ENCODE peak calls at places on chromosome 14, in four cellular contexts. L, D, C and O are unnamed samples.

GRCh38 chr14:81436296-81437138 is 36.4 kb upstream of the STON2 start:
- DNase-seq in L (peak; percentile 56), D (peak; percentile 42), C (peak; percentile 64), O (peak; percentile 42)

GRCh38 chr14:90578283-90578985 is 181.6 kb downstream of the CALM1 start:
- DNase-seq in D (no peak), C (no peak), L (no peak), O (no peak)

GRCh38 chr14:21241218-21241819 is 27.9 kb downstream of the HNRNPC start:
- DNase-seq in D (peak; percentile 58), L (peak; percentile 37), C (no peak), O (peak; percentile 58)

GRCh38 chr14:75273272-75274044 is 5.2 kb upstream of the FOS start:
- DNase-seq in L (no peak), C (no peak), D (peak; percentile 83), O (peak; percentile 91)

GRCh38 chr14:98393527-98393926 is 878.5 kb downstream of the BCL11B start:
- DNase-seq in L (no peak), C (no peak), D (no peak), O (no peak)

GRCh38 chr14:51004352-51004800 is 60.1 kb upstream of the PYGL start:
- DNase-seq in C (peak; percentile 56), L (no peak), D (no peak), O (peak; percentile 64)

GRCh38 chr14:34331728-34332623 is 130.1 kb downstream of the SPTSSA start:
- DNase-seq in C (peak; percentile 74), D (peak; percentile 67), L (peak; percentile 51), O (peak; percentile 20)

GRCh38 chr14:41607966-41608663 is 1.4 kb downstream of the LRFN5 start:
- DNase-seq in D (peak; percentile 10), L (no peak), C (no peak), O (no peak)

GRCh38 chr14:72577521-72577920 is 316.4 kb downstream of the DPF3 start:
- DNase-seq in L (no peak), C (no peak), D (no peak), O (no peak)

GRCh38 chr14:101101456-101102056 is 198.0 kb upstream of the RTL1 start:
- DNase-seq in D (peak; percentile 13), L (no peak), C (peak; percentile 25), O (no peak)

GRCh38 chr14:74501135-74501614 is 7.6 kb downstream of the ISCA2 start:
- DNase-seq in C (peak; percentile 74), D (peak; percentile 72), L (peak; percentile 62), O (peak; percentile 71)

GRCh38 chr14:33685698-33686097 is 265.2 kb downstream of the EGLN3 start:
- DNase-seq in L (no peak), C (no peak), D (no peak), O (no peak)

GRCh38 chr14:71933026-71933587 is 878 bp downstream of the RGS6 start:
- DNase-seq in D (peak; percentile 10), L (no peak), C (no peak), O (no peak)

GRCh38 chr14:100105357-100106169 is 40.3 kb downstream of the EVL start:
- DNase-seq in D (no peak), L (no peak), C (no peak), O (no peak)

GRCh38 chr14:93676416-93676958 is 111.8 kb downstream of the PRIMA1 start:
- DNase-seq in L (no peak), C (no peak), D (no peak), O (no peak)

GRCh38 chr14:80850197-80850814 is 91.2 kb downstream of the CEP128 start:
- DNase-seq in D (peak; percentile 74), L (peak; percentile 63), C (no peak), O (peak; percentile 53)

GRCh38 chr14:50812856-50813543 is 18.0 kb downstream of the NIN start:
- DNase-seq in L (no peak), D (no peak), C (no peak), O (no peak)

GRCh38 chr14:55302367-55302766 is 31.1 kb downstream of the FBXO34 start:
- DNase-seq in L (no peak), D (no peak), C (no peak), O (no peak)

GRCh38 chr14:98608071-98609060 is 663.6 kb downstream of the BCL11B start:
- DNase-seq in D (no peak), C (no peak), L (no peak), O (no peak)

GRCh38 chr14:38134631-38135030 is 73.1 kb upstream of the SSTR1 start:
- DNase-seq in D (no peak), C (no peak), L (no peak), O (no peak)

GRCh38 chr14:37114039-37114438 is 58.4 kb downstream of the SLC25A21 start:
- DNase-seq in C (no peak), D (peak; percentile 62), L (no peak), O (peak; percentile 9)

GRCh38 chr14:59086241-59086899 is 102.1 kb upstream of the DAAM1 start:
- DNase-seq in D (peak; percentile 20), L (no peak), C (no peak), O (peak; percentile 61)

GRCh38 chr14:64800000-64800399 is 79.7 kb downstream of the SPTB start:
- DNase-seq in L (peak; percentile 38), C (peak; percentile 57), D (peak; percentile 63), O (peak; percentile 54)

GRCh38 chr14:54564071-54564798 is 2.7 kb upstream of the SAMD4A start:
- DNase-seq in C (no peak), D (peak; percentile 72), L (peak; percentile 73), O (peak; percentile 47)

GRCh38 chr14:25756880-25757279 is 706.9 kb upstream of the STXBP6 start:
- DNase-seq in D (no peak), C (no peak), L (no peak), O (no peak)

GRCh38 chr14:64421166-64421565 is 33.0 kb downstream of the MTHFD1 start:
- DNase-seq in D (peak; percentile 81), L (no peak), C (no peak), O (peak; percentile 23)

GRCh38 chr14:33509927-33510535 is 440.8 kb downstream of the EGLN3 start:
- DNase-seq in D (peak; percentile 86), L (peak; percentile 40), C (no peak), O (peak; percentile 57)

GRCh38 chr14:50607181-50607580 is 47.2 kb downstream of the ATL1 start:
- DNase-seq in L (no peak), C (no peak), D (no peak), O (peak; percentile 89)

GRCh38 chr14:61296707-61297502 is 15.8 kb upstream of the TMEM30B start:
- DNase-seq in D (peak; percentile 79), L (peak; percentile 77), C (no peak), O (peak; percentile 34)

GRCh38 chr14:23524954-23525353 is 26.6 kb downstream of the ZFHX2 start:
- DNase-seq in L (no peak), C (no peak), D (no peak), O (no peak)

GRCh38 chr14:81784084-81784483 is 250.4 kb upstream of the SEL1L start:
- DNase-seq in C (no peak), D (no peak), L (no peak), O (peak; percentile 0)

GRCh38 chr14:53458368-53458814 is 305.3 kb upstream of the DDHD1 start:
- DNase-seq in D (peak; percentile 74), L (peak; percentile 53), C (no peak), O (peak; percentile 70)

GRCh38 chr14:103549361-103550311 is 12.8 kb downstream of the BAG5 start:
- DNase-seq in L (no peak), D (no peak), C (no peak), O (no peak)

GRCh38 chr14:74804219-74804825 is 41.2 kb downstream of the YLPM1 start:
- DNase-seq in L (peak; percentile 76), C (no peak), D (peak; percentile 81), O (peak; percentile 74)

GRCh38 chr14:95409472-95410307 is 90.0 kb upstream of the CLMN start:
- DNase-seq in L (no peak), D (no peak), C (no peak), O (no peak)
- TF ChIP-seq CTCF in L (no peak), D (no peak), C (no peak), O (no peak)

DNA sequence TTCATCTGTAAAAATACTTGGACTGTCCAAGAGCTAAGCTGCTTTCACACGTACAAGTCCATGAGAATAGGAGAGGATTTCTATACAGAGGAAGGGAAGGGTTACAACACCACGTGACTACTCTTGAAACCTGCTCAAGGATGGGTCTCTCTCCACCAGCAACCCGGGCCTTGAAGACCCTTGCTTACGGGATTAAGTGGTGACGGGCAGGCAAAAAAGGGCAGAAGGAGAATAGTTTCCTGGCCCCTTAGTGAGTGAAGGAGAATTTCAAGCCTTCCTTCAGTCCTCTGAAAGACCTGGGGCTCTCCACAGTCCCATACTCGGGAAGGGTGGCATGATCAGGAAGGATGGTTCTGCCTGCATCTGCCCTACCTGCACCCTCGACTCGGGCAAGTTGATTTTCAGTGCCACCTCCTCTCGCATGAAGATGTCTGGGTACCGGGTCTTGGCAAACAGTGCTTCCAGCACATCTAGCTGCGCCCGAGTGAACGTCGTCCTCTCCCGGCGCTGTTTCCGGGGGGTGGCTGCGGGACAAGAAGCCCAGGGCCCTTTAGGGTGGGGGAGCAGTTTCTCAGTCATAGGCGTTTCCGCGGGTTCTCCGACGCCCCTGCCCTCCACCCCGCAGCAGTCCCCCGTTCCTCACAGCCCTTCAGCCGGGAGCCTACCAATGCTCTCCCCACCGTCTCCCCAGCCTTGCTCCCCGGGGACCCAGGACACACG is 6.3 kb downstream of the OTX2 start:
- DNase-seq in L (no peak), D (no peak), C (no peak), O (no peak)
- H3K4me3 ChIP-seq in L (no peak overlapping the region), D (no peak overlapping the region), C (no peak overlapping the region), O (no peak overlapping the region)

GRCh38 chr14:89537911-89538310 is 120.9 kb upstream of the FOXN3 start:
- DNase-seq in L (no peak), D (no peak), C (no peak), O (no peak)
- TF ChIP-seq CTCF in L (no peak), D (no peak), C (no peak), O (no peak)

DNA sequence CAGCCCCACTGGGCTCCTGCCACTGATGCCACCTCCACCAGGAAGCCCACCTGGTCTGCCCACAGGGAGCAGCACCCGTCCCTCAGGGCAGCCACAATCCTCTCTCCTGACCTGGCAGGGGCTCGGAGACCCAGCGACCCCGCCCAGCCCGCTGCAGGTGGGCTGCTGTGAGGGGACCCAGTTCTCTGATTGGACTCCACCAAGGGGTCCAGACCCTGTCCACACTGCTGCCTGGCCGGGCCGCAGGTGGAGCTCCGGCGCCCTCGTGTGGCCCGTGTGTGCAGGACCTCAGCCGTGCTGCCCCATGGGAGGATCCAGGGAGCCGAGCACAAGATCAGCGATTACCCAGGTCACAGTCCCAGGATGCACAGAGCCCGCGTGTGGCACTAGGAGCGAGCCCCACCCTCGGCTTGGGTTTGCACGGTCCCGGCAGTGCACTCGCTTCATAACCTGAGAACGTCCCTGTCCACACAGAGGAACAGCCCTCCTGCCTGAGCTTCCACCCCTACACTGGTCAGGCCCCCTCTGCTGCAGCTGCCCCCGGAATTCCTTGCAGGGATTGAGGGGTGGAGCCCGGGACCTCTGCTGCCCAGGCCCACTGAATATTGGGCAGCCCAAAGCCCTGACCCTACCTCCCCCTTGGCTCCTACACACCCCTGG is 35.4 kb upstream of the TMEM179 start:
- DNase-seq in C (peak; percentile 40), L (peak; percentile 55), D (peak; percentile 55), O (peak; percentile 30)
- H3K4me3 ChIP-seq in C (no peak overlapping the region), L (no peak overlapping the region), D (no peak overlapping the region), O (no peak overlapping the region)